ENCODE peak calls at places on chromosomes 13 and 19, in ten cellular contexts. K is NCI-H187 treated with DMSO at 0.1 percent for 48 hours; O is psoas muscle; X is CD4-positive, alpha-beta memory T cell; N is HFFc6; D is non-pigmented ciliary epithelial cell; E is GM23248; A is WTC11; F is stimulated activated CD8-positive, alpha-beta memory T cell treated with anti-CD3 and anti-CD28 coated beads, Interleukin-4, amount 100 ng/mL, for 48 hours; T is T1000. Q is an unnamed sample.
A peak's percentile ranks its signal among the peaks of the same experiment; 100 is the strongest.

GRCh38 chr13:56735537-56735942 is 405.2 kb upstream of the PRR20A start:
- DNase-seq in K (no peak), O (peak; percentile 36), X (no peak), N (no peak), D (no peak), E (no peak), A (peak; percentile 21), F (no peak), T (no peak), Q (no peak)

GRCh38 chr19:55643733-55644116 is 276 bp downstream of the ZNF581 start:
- DNase-seq in K (no peak), O (no peak), X (no peak), N (no peak), D (no peak), E (peak; percentile 53), A (no peak), F (no peak), T (no peak), Q (no peak)

GRCh38 chr19:1364070-1364719 is 19.5 kb upstream of the NDUFS7 start:
- DNase-seq in K (no peak), O (no peak), X (no peak), N (no peak), D (no peak), E (peak; percentile 31), A (no peak), F (peak; percentile 50), T (no peak), Q (no peak)

GRCh38 chr19:33298146-33298911 is 4.0 kb downstream of the CEBPA start:
- DNase-seq in K (no peak), O (no peak), X (no peak), N (no peak), D (no peak), E (no peak), A (no peak), F (no peak), T (no peak), Q (peak; percentile 75)

GRCh38 chr19:3976495-3977241 is 5.8 kb upstream of the DAPK3 start:
- DNase-seq in K (no peak), O (peak; percentile 92), X (no peak), N (no peak), D (no peak), E (peak; percentile 90), A (no peak), F (peak; percentile 54), T (no peak), Q (no peak)

GRCh38 chr19:32677657-32678056 is 2.0 kb downstream of the RGS9BP start:
- DNase-seq in K (no peak), O (peak; percentile 63), X (no peak), N (no peak), D (no peak), E (no peak), A (peak; percentile 30), F (no peak), T (no peak), Q (peak; percentile 75)

GRCh38 chr13:105333416-105333815 is 1202.0 kb downstream of the EFNB2 start:
- DNase-seq in K (no peak), O (no peak), X (no peak), N (no peak), D (no peak), E (peak; percentile 1), A (no peak), F (no peak), T (no peak), Q (no peak)

GRCh38 chr13:92074658-92075057 is 676.2 kb downstream of the GPC5 start:
- DNase-seq in K (no peak), O (no peak), X (no peak), N (no peak), D (no peak), E (no peak), A (peak; percentile 16), F (no peak), T (no peak), Q (peak; percentile 35)

GRCh38 chr19:49686503-49687088 is 2.8 kb upstream of the ADM5 start:
- DNase-seq in K (no peak), O (no peak), X (no peak), N (no peak), D (no peak), E (no peak), A (no peak), F (no peak), T (no peak), Q (no peak)

GRCh38 chr13:98022210-98022609 is 68.7 kb downstream of the IPO5 start:
- DNase-seq in K (no peak), O (no peak), X (no peak), N (peak; percentile 76), D (peak; percentile 38), E (peak; percentile 86), A (no peak), F (no peak), T (no peak), Q (no peak)

GRCh38 chr13:66618702-66619101 is 611.4 kb downstream of the PCDH9 start:
- DNase-seq in K (no peak), O (no peak), X (no peak), N (peak; percentile 51), D (peak; percentile 28), E (peak; percentile 0), A (no peak), F (no peak), T (no peak), Q (peak; percentile 62)

GRCh38 chr19:36201684-36202083 is 12.8 kb downstream of the ZNF565 start:
- DNase-seq in K (no peak), O (no peak), X (no peak), N (no peak), D (no peak), E (no peak), A (no peak), F (no peak), T (no peak), Q (no peak)

GRCh38 chr13:99265823-99266426 is 7.7 kb upstream of the GPR18 start:
- DNase-seq in K (peak; percentile 32), O (no peak), X (peak; percentile 65), N (peak; percentile 26), D (no peak), E (peak; percentile 72), A (no peak), F (no peak), T (no peak), Q (peak; percentile 46)